ENCODE peak calls at places on chromosomes 2 and 18, in eight cellular contexts. F, Y, R, J, E, S, V and D are unnamed samples.

GRCh38 chr2:196234672-196235071 is 63.3 kb upstream of the STK17B start:
- DNase-seq in J (no peak), F (no peak), V (peak), S (no peak), R (peak), E (peak), Y (no peak), D (no peak)

GRCh38 chr2:208315081-208315788 is 49.2 kb downstream of the PIKFYVE start:
- DNase-seq in Y (no peak), J (peak), V (peak), S (no peak), R (no peak), F (no peak), E (no peak), D (no peak)

GRCh38 chr2:113716291-113716690 is 40.2 kb downstream of the SLC35F5 start:
- DNase-seq in E (no peak), R (no peak), S (no peak), J (no peak), F (no peak), V (no peak), Y (no peak), D (no peak)

GRCh38 chr2:55880416-55881143 is 43.0 kb downstream of the EFEMP1 start:
- DNase-seq in R (no peak), Y (no peak), F (no peak), J (no peak), V (no peak), E (no peak), S (peak), D (no peak)

GRCh38 chr2:9696731-9697130 is 65.9 kb upstream of the YWHAQ start:
- DNase-seq in R (no peak), F (no peak), V (no peak), Y (no peak), J (no peak), S (no peak), E (no peak), D (no peak)

GRCh38 chr2:178280261-178280852 is 86.0 kb downstream of the OSBPL6 start:
- DNase-seq in Y (peak), R (peak), E (peak), J (peak), V (peak), F (peak), S (no peak), D (peak)

GRCh38 chr18:21275645-21276044 is 33.6 kb downstream of the GREB1L start:
- DNase-seq in R (no peak), Y (no peak), V (no peak), J (no peak), S (no peak), E (no peak), F (no peak), D (no peak)

GRCh38 chr2:156672569-156673270 is 236.5 kb downstream of the GPD2 start:
- DNase-seq in F (no peak), Y (no peak), E (no peak), S (no peak), V (no peak), R (no peak), J (no peak), D (no peak)

GRCh38 chr18:24514439-24514838 is 54.0 kb downstream of the HRH4 start:
- DNase-seq in Y (no peak), R (peak), J (peak), V (no peak), E (peak), F (no peak), S (no peak), D (no peak)

GRCh38 chr2:17576802-17577201 is 36.3 kb downstream of the VSNL1 start:
- DNase-seq in E (no peak), F (no peak), R (no peak), V (no peak), J (no peak), S (no peak), Y (no peak), D (no peak)

GRCh38 chr2:177735318-177735803 is 337.2 kb downstream of the PDE11A start:
- DNase-seq in V (no peak), Y (no peak), S (no peak), J (no peak), F (no peak), E (no peak), R (no peak), D (no peak)

GRCh38 chr18:58438161-58438983 is 190.5 kb downstream of the ALPK2 start:
- DNase-seq in V (no peak), F (no peak), J (peak), E (peak), S (no peak), R (peak), Y (no peak), D (no peak)

GRCh38 chr2:46942143-46942526 is 26.5 kb upstream of the MCFD2 start:
- DNase-seq in J (peak), E (peak), F (no peak), S (peak), V (no peak), Y (no peak), R (peak), D (peak)

GRCh38 chr2:84697895-84698294 is 181.6 kb downstream of the DNAH6 start:
- DNase-seq in V (no peak), J (no peak), Y (no peak), R (no peak), F (no peak), S (no peak), E (no peak), D (no peak)

GRCh38 chr18:50038448-50038847 is 156.5 kb downstream of the MYO5B start:
- DNase-seq in J (no peak), Y (no peak), E (peak), S (no peak), R (no peak), V (no peak), F (no peak), D (no peak)

GRCh38 chr18:37582306-37582705 is 16.7 kb upstream of the CELF4 start:
- DNase-seq in V (no peak), S (no peak), E (no peak), R (no peak), Y (peak), J (no peak), F (no peak), D (no peak)

GRCh38 chr2:118430510-118431187 is 342.4 kb downstream of the INSIG2 start:
- DNase-seq in R (no peak), S (no peak), Y (no peak), F (no peak), V (no peak), E (no peak), J (no peak), D (no peak)

GRCh38 chr2:217160978-217161973 is 301.4 kb upstream of the TNP1 start:
- DNase-seq in Y (peak), F (peak), V (no peak), E (no peak), R (no peak), J (no peak), S (no peak), D (no peak)

GRCh38 chr2:150538582-150539236 is 51.2 kb upstream of the RND3 start:
- DNase-seq in S (no peak), J (no peak), E (no peak), Y (no peak), R (no peak), F (no peak), V (peak), D (no peak)

GRCh38 chr2:68449395-68449678 is 17.8 kb downstream of the FBXO48 start:
- DNase-seq in F (no peak), S (no peak), Y (no peak), R (no peak), J (no peak), E (no peak), V (no peak), D (no peak)

GRCh38 chr2:151357359-151357758 is at the start of gene TNFAIP6:
- DNase-seq in J (no peak), Y (peak), R (no peak), F (no peak), S (no peak), V (peak), E (no peak), D (no peak)

GRCh38 chr2:88600038-88600465 is 27.2 kb downstream of the EIF2AK3 start:
- DNase-seq in F (peak), R (peak), E (peak), S (no peak), J (peak), Y (peak), V (peak), D (peak)

GRCh38 chr2:10501980-10502802 is 54.1 kb upstream of the ODC1 start:
- DNase-seq in Y (no peak), R (no peak), E (no peak), S (no peak), J (no peak), V (no peak), F (no peak), D (peak)